ENCODE peak calls at places on chromosomes 2 and 18, in four cellular contexts. G is neural progenitor cell; S is CD8-positive, alpha-beta memory T cell; J is left lung. T is an unnamed sample.

GRCh38 chr2:188629890-188630483 is 338.3 kb downstream of the GULP1 start:
- DNase-seq in G (peak; percentile 3), S (no peak), J (no peak), T (no peak)

GRCh38 chr2:14804912-14805311 is 172.4 kb downstream of the LRATD1 start:
- DNase-seq in G (no peak), S (no peak), J (no peak), T (no peak)

GRCh38 chr2:128803222-128803621 is 484.6 kb upstream of the HS6ST1 start:
- DNase-seq in G (no peak), S (no peak), J (no peak), T (no peak)

GRCh38 chr2:18708203-18708602 is 118.8 kb upstream of the NT5C1B start:
- DNase-seq in G (no peak), S (no peak), J (no peak), T (no peak)

GRCh38 chr2:131127979-131128378 is 22.8 kb downstream of the PLEKHB2 start:
- DNase-seq in G (no peak), S (no peak), J (no peak), T (no peak)

GRCh38 chr2:217737127-217737526 is 265.7 kb downstream of the TNS1 start:
- DNase-seq in G (no peak), S (no peak), J (no peak), T (no peak)

GRCh38 chr18:48826806-48827205 is 124.0 kb downstream of the SMAD7 start:
- DNase-seq in G (no peak), S (no peak), J (peak; percentile 24), T (no peak)

GRCh38 chr18:28174181-28174906 is 2.6 kb downstream of the CDH2 start:
- DNase-seq in G (no peak), S (no peak), J (no peak), T (no peak)

GRCh38 chr2:180012523-180012922 is 5.4 kb upstream of the CWC22 start:
- DNase-seq in G (no peak), S (no peak), J (no peak), T (no peak)

GRCh38 chr2:115874427-115874826 is 1432.0 kb downstream of the DPP10 start:
- DNase-seq in G (no peak), S (no peak), J (no peak), T (no peak)

GRCh38 chr2:222561151-222561550 is 94.7 kb downstream of the FARSB start:
- DNase-seq in G (no peak), S (no peak), J (no peak), T (no peak)

GRCh38 chr2:158667567-158667966 is 127.5 kb upstream of the DAPL1 start:
- DNase-seq in G (no peak), S (no peak), J (no peak), T (no peak)

GRCh38 chr2:187404431-187405110 is 43.5 kb downstream of the CALCRL start:
- DNase-seq in G (no peak), S (no peak), J (no peak), T (no peak)

GRCh38 chr2:239919779-239920545 is 105.2 kb downstream of the NDUFA10 start:
- DNase-seq in G (no peak), S (no peak), J (no peak), T (no peak)

GRCh38 chr2:188512456-188512855 is 220.8 kb downstream of the GULP1 start:
- DNase-seq in G (peak; percentile 40), S (no peak), J (no peak), T (no peak)

GRCh38 chr18:7366597-7366996 is 135.7 kb downstream of the LRRC30 start:
- DNase-seq in G (no peak), S (no peak), J (no peak), T (no peak)

GRCh38 chr2:128745946-128746345 is 427.3 kb upstream of the HS6ST1 start:
- DNase-seq in G (no peak), S (no peak), J (no peak), T (no peak)

GRCh38 chr18:78727877-78728276 is 251.7 kb upstream of the SALL3 start:
- DNase-seq in G (no peak), S (no peak), J (no peak), T (no peak)
- H3K27me3 ChIP-seq in G (peaks cover 3% of the 10 kb centered on the region), S (no peaks in the 10 kb centered on the region), J (no peaks in the 10 kb centered on the region), T (no peaks in the 10 kb centered on the region)

GRCh38 chr18:77090546-77091200 is 41.9 kb downstream of the MBP start:
- DNase-seq in G (no peak), S (no peak), J (no peak), T (no peak)

GRCh38 chr18:77093067-77093430 is 39.5 kb downstream of the MBP start:
- DNase-seq in G (no peak), S (no peak), J (no peak), T (no peak)

GRCh38 chr18:77092104-77093066 is 40.2 kb downstream of the MBP start:
- DNase-seq in G (no peak), S (no peak), J (no peak), T (no peak)

GRCh38 chr18:77089796-77090285 is 42.7 kb downstream of the MBP start:
- DNase-seq in G (no peak), S (no peak), J (no peak), T (no peak)

DNA sequence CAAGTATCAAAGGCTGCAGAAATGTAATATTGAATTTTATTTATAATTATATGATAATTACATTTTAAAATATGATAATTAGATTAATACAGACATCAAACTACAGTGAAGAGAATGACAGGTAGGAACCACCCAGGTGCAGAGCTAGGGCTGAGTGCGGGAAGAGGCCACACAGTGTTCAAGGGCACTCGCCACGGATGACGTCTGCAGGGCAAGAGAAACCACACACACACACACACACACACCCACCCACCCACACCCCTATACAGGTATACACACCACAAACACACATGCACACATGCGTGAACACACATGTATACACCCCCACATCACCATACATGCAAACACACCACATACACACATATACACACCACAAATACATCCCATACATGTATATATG is 41.2 kb downstream of the MBP start:
- DNase-seq in G (no peak), S (no peak), J (no peak), T (no peak)
- H3K4me1 ChIP-seq in G (peaks cover 13% of the 10 kb centered on the region), S (peaks cover 45% of the 10 kb centered on the region), J (peaks cover 58% of the 10 kb centered on the region), T (no peaks in the 10 kb centered on the region)

GRCh38 chr2:161484061-161484460 is 68.0 kb downstream of the TBR1 start:
- DNase-seq in G (no peak), S (no peak), J (no peak), T (no peak)

GRCh38 chr2:161486111-161486510 is 70.0 kb downstream of the TBR1 start:
- DNase-seq in G (no peak), S (no peak), J (no peak), T (no peak)

GRCh38 chr2:161488131-161488699 is 72.1 kb downstream of the TBR1 start:
- DNase-seq in G (no peak), S (no peak), J (no peak), T (no peak)

GRCh38 chr2:161488879-161489278 is 72.8 kb downstream of the TBR1 start:
- DNase-seq in G (no peak), S (no peak), J (no peak), T (no peak)
- H3K27me3 ChIP-seq in G (no peaks in the 10 kb centered on the region), S (no peaks in the 10 kb centered on the region), J (no peaks in the 10 kb centered on the region), T (no peaks in the 10 kb centered on the region)

GRCh38 chr2:43110442-43110871 is 115.9 kb downstream of the ZFP36L2 start:
- DNase-seq in G (peak; percentile 55), S (no peak), J (no peak), T (no peak)
- H3K4me1 ChIP-seq in G (peaks cover 49% of the 10 kb centered on the region), S (no peaks in the 10 kb centered on the region), J (peaks cover 74% of the 10 kb centered on the region), T (no peaks in the 10 kb centered on the region)

GRCh38 chr2:75526842-75527241 is 33.9 kb downstream of the EVA1A start:
- DNase-seq in G (no peak), S (no peak), J (no peak), T (no peak)

GRCh38 chr2:75524276-75524911 is 36.3 kb downstream of the EVA1A start:
- DNase-seq in G (no peak), S (no peak), J (no peak), T (no peak)

GRCh38 chr2:75527676-75528075 is 33.1 kb downstream of the EVA1A start:
- DNase-seq in G (no peak), S (no peak), J (no peak), T (no peak)

GRCh38 chr2:75523313-75524275 is 37.1 kb downstream of the EVA1A start:
- DNase-seq in G (no peak), S (no peak), J (no peak), T (no peak)

GRCh38 chr2:75525434-75526308 is 35.1 kb downstream of the EVA1A start:
- DNase-seq in G (no peak), S (no peak), J (no peak), T (no peak)
- H3K27me3 ChIP-seq in G (no peaks in the 10 kb centered on the region), S (no peaks in the 10 kb centered on the region), J (no peaks in the 10 kb centered on the region), T (no peaks in the 10 kb centered on the region)

DNA sequence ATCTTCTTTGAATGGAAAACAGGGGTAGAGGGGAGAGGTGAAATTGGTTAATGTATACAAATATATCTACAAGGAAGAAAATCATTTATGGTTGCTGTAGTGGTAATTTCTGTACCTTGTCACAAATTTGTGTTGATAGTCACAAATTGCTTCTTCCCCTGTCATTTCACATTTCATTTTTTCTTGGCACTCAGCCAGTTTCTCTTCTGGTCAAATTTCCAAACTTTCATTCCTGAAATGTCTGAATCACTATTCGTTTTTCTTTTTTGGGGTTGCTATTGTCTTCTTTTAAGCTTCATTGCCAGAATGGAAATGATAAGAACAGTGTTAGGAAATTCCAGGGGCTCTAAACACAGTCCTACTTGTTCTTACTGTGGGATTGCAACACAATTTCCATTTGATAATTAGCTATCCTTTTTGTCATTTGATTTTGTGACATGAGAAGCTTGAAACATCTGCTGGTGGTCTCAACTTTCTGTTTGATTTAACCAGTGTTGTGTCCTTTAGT is 136.0 kb upstream of the GCFC2 start:
- DNase-seq in G (no peak), S (no peak), J (no peak), T (no peak)
- H3K4me1 ChIP-seq in G (no peaks in the 10 kb centered on the region), S (no peaks in the 10 kb centered on the region), J (no peaks in the 10 kb centered on the region), T (no peaks in the 10 kb centered on the region)